ENCODE peak calls at places on chromosomes 16 and 17, in nine cellular contexts. One of them, this sample, is unnamed.

GRCh38 chr17:57311281-57312216 is 55.2 kb downstream of the MSI2 start:
- DNase-seq in iris pigment epithelial cell: no peak
- DNase-seq in stimulated activated CD4-positive, alpha-beta T cell treated with anti-CD3 and anti-CD28 coated beads, Interleukin-1b, Interleukin-23, amount 100 ng/mL, for 48 hours: no peak
- DNase-seq in right cardiac atrium: no peak
- DNase-seq in GOT3: no peak
- DNase-seq in amniotic stem cell: no peak
- DNase-seq in mesenchymal stem cell: no peak
- DNase-seq in kidney glomerular epithelial cell: no peak
- DNase-seq in activated CD4-positive, alpha-beta T cell treated with anti-CD3 and anti-CD28 coated beads, Interleukin-2, amount 50 U/mL, for 48 hours: no peak
- DNase-seq in this sample: no peak

GRCh38 chr16:70646260-70647241 is at the start of gene IL34:
- DNase-seq in iris pigment epithelial cell: no peak
- DNase-seq in stimulated activated CD4-positive, alpha-beta T cell treated with anti-CD3 and anti-CD28 coated beads, Interleukin-1b, Interleukin-23, amount 100 ng/mL, for 48 hours: no peak
- DNase-seq in right cardiac atrium: peak; percentile 33
- DNase-seq in GOT3: no peak
- DNase-seq in amniotic stem cell: no peak
- DNase-seq in mesenchymal stem cell: no peak
- DNase-seq in kidney glomerular epithelial cell: no peak
- DNase-seq in activated CD4-positive, alpha-beta T cell treated with anti-CD3 and anti-CD28 coated beads, Interleukin-2, amount 50 U/mL, for 48 hours: no peak
- DNase-seq in this sample: peak; percentile 80

GRCh38 chr16:64184156-64184555 is 937.7 kb downstream of the CDH11 start:
- DNase-seq in iris pigment epithelial cell: no peak
- DNase-seq in stimulated activated CD4-positive, alpha-beta T cell treated with anti-CD3 and anti-CD28 coated beads, Interleukin-1b, Interleukin-23, amount 100 ng/mL, for 48 hours: no peak
- DNase-seq in right cardiac atrium: no peak
- DNase-seq in GOT3: no peak
- DNase-seq in amniotic stem cell: no peak
- DNase-seq in mesenchymal stem cell: peak; percentile 55
- DNase-seq in kidney glomerular epithelial cell: no peak
- DNase-seq in activated CD4-positive, alpha-beta T cell treated with anti-CD3 and anti-CD28 coated beads, Interleukin-2, amount 50 U/mL, for 48 hours: no peak
- DNase-seq in this sample: peak; percentile 54

GRCh38 chr17:9206989-9207317 is 185.6 kb downstream of the NTN1 start:
- DNase-seq in iris pigment epithelial cell: no peak
- DNase-seq in stimulated activated CD4-positive, alpha-beta T cell treated with anti-CD3 and anti-CD28 coated beads, Interleukin-1b, Interleukin-23, amount 100 ng/mL, for 48 hours: no peak
- DNase-seq in right cardiac atrium: no peak
- DNase-seq in GOT3: no peak
- DNase-seq in amniotic stem cell: no peak
- DNase-seq in mesenchymal stem cell: no peak
- DNase-seq in kidney glomerular epithelial cell: no peak
- DNase-seq in activated CD4-positive, alpha-beta T cell treated with anti-CD3 and anti-CD28 coated beads, Interleukin-2, amount 50 U/mL, for 48 hours: no peak
- DNase-seq in this sample: no peak

GRCh38 chr17:64984776-64985521 is 65.7 kb upstream of the LRRC37A3 start:
- DNase-seq in iris pigment epithelial cell: peak; percentile 72
- DNase-seq in stimulated activated CD4-positive, alpha-beta T cell treated with anti-CD3 and anti-CD28 coated beads, Interleukin-1b, Interleukin-23, amount 100 ng/mL, for 48 hours: peak; percentile 56
- DNase-seq in right cardiac atrium: no peak
- DNase-seq in GOT3: no peak
- DNase-seq in amniotic stem cell: no peak
- DNase-seq in mesenchymal stem cell: peak; percentile 79
- DNase-seq in kidney glomerular epithelial cell: peak; percentile 36
- DNase-seq in activated CD4-positive, alpha-beta T cell treated with anti-CD3 and anti-CD28 coated beads, Interleukin-2, amount 50 U/mL, for 48 hours: no peak
- DNase-seq in this sample: no peak

GRCh38 chr16:88892065-88892464 is 25.6 kb upstream of the PABPN1L start:
- DNase-seq in iris pigment epithelial cell: no peak
- DNase-seq in stimulated activated CD4-positive, alpha-beta T cell treated with anti-CD3 and anti-CD28 coated beads, Interleukin-1b, Interleukin-23, amount 100 ng/mL, for 48 hours: no peak
- DNase-seq in right cardiac atrium: no peak
- DNase-seq in GOT3: no peak
- DNase-seq in amniotic stem cell: no peak
- DNase-seq in mesenchymal stem cell: no peak
- DNase-seq in kidney glomerular epithelial cell: no peak
- DNase-seq in activated CD4-positive, alpha-beta T cell treated with anti-CD3 and anti-CD28 coated beads, Interleukin-2, amount 50 U/mL, for 48 hours: no peak
- DNase-seq in this sample: no peak

GRCh38 chr17:36132421-36132831 is 28.8 kb downstream of the CCL4 start:
- DNase-seq in iris pigment epithelial cell: no peak
- DNase-seq in stimulated activated CD4-positive, alpha-beta T cell treated with anti-CD3 and anti-CD28 coated beads, Interleukin-1b, Interleukin-23, amount 100 ng/mL, for 48 hours: no peak
- DNase-seq in right cardiac atrium: no peak
- DNase-seq in GOT3: no peak
- DNase-seq in amniotic stem cell: no peak
- DNase-seq in mesenchymal stem cell: no peak
- DNase-seq in kidney glomerular epithelial cell: no peak
- DNase-seq in activated CD4-positive, alpha-beta T cell treated with anti-CD3 and anti-CD28 coated beads, Interleukin-2, amount 50 U/mL, for 48 hours: no peak
- DNase-seq in this sample: no peak

GRCh38 chr16:8872967-8873865 is 4.4 kb upstream of the CARHSP1 start:
- DNase-seq in iris pigment epithelial cell: no peak
- DNase-seq in stimulated activated CD4-positive, alpha-beta T cell treated with anti-CD3 and anti-CD28 coated beads, Interleukin-1b, Interleukin-23, amount 100 ng/mL, for 48 hours: no peak
- DNase-seq in right cardiac atrium: no peak
- DNase-seq in GOT3: no peak
- DNase-seq in amniotic stem cell: no peak
- DNase-seq in mesenchymal stem cell: no peak
- DNase-seq in kidney glomerular epithelial cell: no peak
- DNase-seq in activated CD4-positive, alpha-beta T cell treated with anti-CD3 and anti-CD28 coated beads, Interleukin-2, amount 50 U/mL, for 48 hours: no peak
- DNase-seq in this sample: no peak

GRCh38 chr16:87541004-87541881 is 48.4 kb upstream of the ZCCHC14 start:
- DNase-seq in iris pigment epithelial cell: peak; percentile 68
- DNase-seq in stimulated activated CD4-positive, alpha-beta T cell treated with anti-CD3 and anti-CD28 coated beads, Interleukin-1b, Interleukin-23, amount 100 ng/mL, for 48 hours: no peak
- DNase-seq in right cardiac atrium: peak; percentile 74
- DNase-seq in GOT3: peak; percentile 28
- DNase-seq in amniotic stem cell: peak; percentile 54
- DNase-seq in mesenchymal stem cell: peak; percentile 50
- DNase-seq in kidney glomerular epithelial cell: no peak
- DNase-seq in activated CD4-positive, alpha-beta T cell treated with anti-CD3 and anti-CD28 coated beads, Interleukin-2, amount 50 U/mL, for 48 hours: no peak
- DNase-seq in this sample: peak; percentile 75

GRCh38 chr17:71188811-71189492 is 931.9 kb upstream of the SOX9 start:
- DNase-seq in iris pigment epithelial cell: peak; percentile 93
- DNase-seq in stimulated activated CD4-positive, alpha-beta T cell treated with anti-CD3 and anti-CD28 coated beads, Interleukin-1b, Interleukin-23, amount 100 ng/mL, for 48 hours: no peak
- DNase-seq in right cardiac atrium: no peak
- DNase-seq in GOT3: no peak
- DNase-seq in amniotic stem cell: no peak
- DNase-seq in mesenchymal stem cell: peak; percentile 94
- DNase-seq in kidney glomerular epithelial cell: peak; percentile 93
- DNase-seq in activated CD4-positive, alpha-beta T cell treated with anti-CD3 and anti-CD28 coated beads, Interleukin-2, amount 50 U/mL, for 48 hours: no peak
- DNase-seq in this sample: peak; percentile 94

GRCh38 chr17:55930291-55930809 is 179.5 kb downstream of the PCTP start:
- DNase-seq in iris pigment epithelial cell: no peak
- DNase-seq in stimulated activated CD4-positive, alpha-beta T cell treated with anti-CD3 and anti-CD28 coated beads, Interleukin-1b, Interleukin-23, amount 100 ng/mL, for 48 hours: no peak
- DNase-seq in right cardiac atrium: no peak
- DNase-seq in GOT3: no peak
- DNase-seq in amniotic stem cell: no peak
- DNase-seq in mesenchymal stem cell: no peak
- DNase-seq in kidney glomerular epithelial cell: no peak
- DNase-seq in activated CD4-positive, alpha-beta T cell treated with anti-CD3 and anti-CD28 coated beads, Interleukin-2, amount 50 U/mL, for 48 hours: no peak
- DNase-seq in this sample: no peak

GRCh38 chr16:10362077-10362863 is 23.6 kb upstream of the ATF7IP2 start:
- DNase-seq in iris pigment epithelial cell: no peak
- DNase-seq in stimulated activated CD4-positive, alpha-beta T cell treated with anti-CD3 and anti-CD28 coated beads, Interleukin-1b, Interleukin-23, amount 100 ng/mL, for 48 hours: no peak
- DNase-seq in right cardiac atrium: no peak
- DNase-seq in GOT3: no peak
- DNase-seq in amniotic stem cell: no peak
- DNase-seq in mesenchymal stem cell: no peak
- DNase-seq in kidney glomerular epithelial cell: no peak
- DNase-seq in activated CD4-positive, alpha-beta T cell treated with anti-CD3 and anti-CD28 coated beads, Interleukin-2, amount 50 U/mL, for 48 hours: no peak
- DNase-seq in this sample: no peak

GRCh38 chr17:74452027-74452840 is 14.2 kb upstream of the CD300A start:
- DNase-seq in iris pigment epithelial cell: no peak
- DNase-seq in stimulated activated CD4-positive, alpha-beta T cell treated with anti-CD3 and anti-CD28 coated beads, Interleukin-1b, Interleukin-23, amount 100 ng/mL, for 48 hours: no peak
- DNase-seq in right cardiac atrium: no peak
- DNase-seq in GOT3: no peak
- DNase-seq in amniotic stem cell: no peak
- DNase-seq in mesenchymal stem cell: no peak
- DNase-seq in kidney glomerular epithelial cell: no peak
- DNase-seq in activated CD4-positive, alpha-beta T cell treated with anti-CD3 and anti-CD28 coated beads, Interleukin-2, amount 50 U/mL, for 48 hours: no peak
- DNase-seq in this sample: no peak

GRCh38 chr17:74272731-74273201 is 1.3 kb upstream of the DNAI2 start:
- DNase-seq in iris pigment epithelial cell: no peak
- DNase-seq in stimulated activated CD4-positive, alpha-beta T cell treated with anti-CD3 and anti-CD28 coated beads, Interleukin-1b, Interleukin-23, amount 100 ng/mL, for 48 hours: no peak
- DNase-seq in right cardiac atrium: peak; percentile 81
- DNase-seq in GOT3: no peak
- DNase-seq in amniotic stem cell: no peak
- DNase-seq in mesenchymal stem cell: no peak
- DNase-seq in kidney glomerular epithelial cell: no peak
- DNase-seq in activated CD4-positive, alpha-beta T cell treated with anti-CD3 and anti-CD28 coated beads, Interleukin-2, amount 50 U/mL, for 48 hours: no peak
- DNase-seq in this sample: no peak

GRCh38 chr17:10149573-10150399 is 48.6 kb downstream of the GAS7 start:
- DNase-seq in iris pigment epithelial cell: peak; percentile 90
- DNase-seq in stimulated activated CD4-positive, alpha-beta T cell treated with anti-CD3 and anti-CD28 coated beads, Interleukin-1b, Interleukin-23, amount 100 ng/mL, for 48 hours: no peak
- DNase-seq in right cardiac atrium: no peak
- DNase-seq in GOT3: no peak
- DNase-seq in amniotic stem cell: no peak
- DNase-seq in mesenchymal stem cell: peak; percentile 93
- DNase-seq in kidney glomerular epithelial cell: no peak
- DNase-seq in activated CD4-positive, alpha-beta T cell treated with anti-CD3 and anti-CD28 coated beads, Interleukin-2, amount 50 U/mL, for 48 hours: no peak
- DNase-seq in this sample: peak; percentile 96

GRCh38 chr16:10923146-10923649 is 19.1 kb downstream of the DEXI start:
- DNase-seq in iris pigment epithelial cell: no peak
- DNase-seq in stimulated activated CD4-positive, alpha-beta T cell treated with anti-CD3 and anti-CD28 coated beads, Interleukin-1b, Interleukin-23, amount 100 ng/mL, for 48 hours: no peak
- DNase-seq in right cardiac atrium: no peak
- DNase-seq in GOT3: no peak
- DNase-seq in amniotic stem cell: no peak
- DNase-seq in mesenchymal stem cell: no peak
- DNase-seq in kidney glomerular epithelial cell: no peak
- DNase-seq in activated CD4-positive, alpha-beta T cell treated with anti-CD3 and anti-CD28 coated beads, Interleukin-2, amount 50 U/mL, for 48 hours: no peak
- DNase-seq in this sample: no peak

GRCh38 chr16:87274808-87275207 is 42.4 kb downstream of the C16orf95 start:
- DNase-seq in iris pigment epithelial cell: peak; percentile 20
- DNase-seq in stimulated activated CD4-positive, alpha-beta T cell treated with anti-CD3 and anti-CD28 coated beads, Interleukin-1b, Interleukin-23, amount 100 ng/mL, for 48 hours: no peak
- DNase-seq in right cardiac atrium: no peak
- DNase-seq in GOT3: no peak
- DNase-seq in amniotic stem cell: no peak
- DNase-seq in mesenchymal stem cell: no peak
- DNase-seq in kidney glomerular epithelial cell: no peak
- DNase-seq in activated CD4-positive, alpha-beta T cell treated with anti-CD3 and anti-CD28 coated beads, Interleukin-2, amount 50 U/mL, for 48 hours: no peak
- DNase-seq in this sample: peak; percentile 7

GRCh38 chr17:43898446-43898845 is 8.9 kb downstream of the MPP2 start:
- DNase-seq in iris pigment epithelial cell: no peak
- DNase-seq in stimulated activated CD4-positive, alpha-beta T cell treated with anti-CD3 and anti-CD28 coated beads, Interleukin-1b, Interleukin-23, amount 100 ng/mL, for 48 hours: no peak
- DNase-seq in right cardiac atrium: no peak
- DNase-seq in GOT3: no peak
- DNase-seq in amniotic stem cell: no peak
- DNase-seq in mesenchymal stem cell: no peak
- DNase-seq in kidney glomerular epithelial cell: no peak
- DNase-seq in activated CD4-positive, alpha-beta T cell treated with anti-CD3 and anti-CD28 coated beads, Interleukin-2, amount 50 U/mL, for 48 hours: no peak
- DNase-seq in this sample: no peak

This sample was measured in choroid plexus epithelial cell.